ENCODE peak calls at places on chromosomes 3 and 15, in four cellular contexts. M is CD8-positive, alpha-beta T cell; Z is stimulated activated CD4-positive, alpha-beta T cell treated with anti-CD3 and anti-CD28 coated beads, Interleukin-1b, Interleukin-23, amount 100 ng/mL, for 48 hours; B is GM23248. P is an unnamed sample.

GRCh38 chr15:77869021-77869895 is 208.3 kb downstream of the TBC1D2B start:
- DNase-seq in M (no peak), Z (no peak), B (peak; percentile 40), P (no peak)

GRCh38 chr3:124780767-124781485 is 50.7 kb downstream of the UMPS start:
- DNase-seq in M (no peak), Z (no peak), B (peak; percentile 82), P (no peak)

GRCh38 chr3:48402281-48402732 is 27.6 kb downstream of the PLXNB1 start:
- DNase-seq in M (no peak), Z (no peak), B (peak; percentile 97), P (no peak)

GRCh38 chr3:55434789-55435188 is 52.3 kb downstream of the WNT5A start:
- DNase-seq in M (no peak), Z (no peak), B (peak; percentile 36), P (peak; percentile 1)

GRCh38 chr3:142104763-142105162 is 44.6 kb downstream of the TFDP2 start:
- DNase-seq in M (no peak), Z (no peak), B (no peak), P (no peak)

GRCh38 chr3:48090166-48090939 is 74.1 kb upstream of the MAP4 start:
- DNase-seq in M (no peak), Z (no peak), B (no peak), P (no peak)

GRCh38 chr3:187209501-187209900 is 12.2 kb downstream of the RTP1 start:
- DNase-seq in M (no peak), Z (no peak), B (peak; percentile 34), P (no peak)

GRCh38 chr3:25971736-25972135 is 181.8 kb downstream of the OXSM start:
- DNase-seq in M (no peak), Z (no peak), B (no peak), P (no peak)

GRCh38 chr3:9503283-9503682 is 50.3 kb downstream of the LHFPL4 start:
- DNase-seq in M (peak; percentile 54), Z (peak; percentile 66), B (peak; percentile 55), P (peak; percentile 63)

GRCh38 chr3:183545688-183546087 is 9.8 kb downstream of the KLHL6 start:
- DNase-seq in M (no peak), Z (no peak), B (no peak), P (no peak)

GRCh38 chr3:104180906-104181305 is 1185.8 kb upstream of the ALCAM start:
- DNase-seq in M (no peak), Z (no peak), B (peak; percentile 16), P (no peak)

GRCh38 chr15:58274885-58275284 is 136.7 kb downstream of the AQP9 start:
- DNase-seq in M (no peak), Z (no peak), B (no peak), P (no peak)

GRCh38 chr3:43615133-43615532 is 6.7 kb downstream of the ANO10 start:
- DNase-seq in M (no peak), Z (no peak), B (no peak), P (no peak)

GRCh38 chr3:57228734-57229505 is 1.4 kb downstream of the APPL1 start:
- DNase-seq in M (no peak), Z (no peak), B (peak; percentile 89), P (no peak)

GRCh38 chr15:34109775-34110663 is 8.1 kb downstream of the PGBD4 start:
- DNase-seq in M (no peak), Z (no peak), B (peak; percentile 67), P (peak; percentile 5)

GRCh38 chr15:70486451-70487379 is 276.6 kb downstream of the UACA start:
- DNase-seq in M (peak; percentile 31), Z (peak; percentile 93), B (peak; percentile 95), P (no peak)

GRCh38 chr3:17478673-17479072 is 263.8 kb downstream of the TBC1D5 start:
- DNase-seq in M (no peak), Z (no peak), B (peak; percentile 82), P (no peak)

GRCh38 chr3:45690331-45691035 is 1.3 kb downstream of the SACM1L start:
- DNase-seq in M (no peak), Z (no peak), B (peak; percentile 38), P (peak; percentile 24)